ENCODE peak calls at places on chromosomes 3 and 15, in four cellular contexts. One of them, this sample, is unnamed.

GRCh38 chr3:127678611-127679533 is 6.1 kb downstream of the ABTB1 start:
- DNase-seq in SK-N-SH: no peak
- DNase-seq in HepG2: no peak
- DNase-seq in H1: no peak
- DNase-seq in this sample: no peak

GRCh38 chr3:112074616-112075497 is 11.3 kb upstream of the C3orf52 start:
- DNase-seq in HepG2: peak; percentile 82
- DNase-seq in SK-N-SH: no peak
- DNase-seq in H1: no peak
- DNase-seq in this sample: no peak

GRCh38 chr3:141412936-141413354 is 44.6 kb downstream of the ZBTB38 start:
- DNase-seq in SK-N-SH: no peak
- DNase-seq in HepG2: peak; percentile 93
- DNase-seq in H1: no peak
- DNase-seq in this sample: no peak

GRCh38 chr3:27079427-27080105 is 289.6 kb downstream of the NEK10 start:
- DNase-seq in HepG2: no peak
- DNase-seq in H1: no peak
- DNase-seq in SK-N-SH: no peak
- DNase-seq in this sample: no peak

GRCh38 chr3:111695584-111696213 is 100.6 kb upstream of the ZBED2 start:
- DNase-seq in H1: no peak
- DNase-seq in SK-N-SH: no peak
- DNase-seq in HepG2: peak; percentile 15
- DNase-seq in this sample: no peak

GRCh38 chr15:31338879-31339557 is 12.4 kb downstream of the KLF13 start:
- DNase-seq in H1: no peak
- DNase-seq in HepG2: peak; percentile 38
- DNase-seq in SK-N-SH: peak; percentile 64
- DNase-seq in this sample: peak; percentile 75

GRCh38 chr15:51576911-51577500 is 45.6 kb downstream of the DMXL2 start:
- DNase-seq in HepG2: no peak
- DNase-seq in SK-N-SH: no peak
- DNase-seq in H1: no peak
- DNase-seq in this sample: no peak

GRCh38 chr15:60358935-60359672 is 38.7 kb downstream of the ANXA2 start:
- DNase-seq in H1: no peak
- DNase-seq in SK-N-SH: peak; percentile 71
- DNase-seq in HepG2: no peak
- DNase-seq in this sample: no peak

GRCh38 chr3:108590443-108590842 is 921 bp downstream of the DZIP3 start:
- DNase-seq in H1: no peak
- DNase-seq in HepG2: peak; percentile 1
- DNase-seq in SK-N-SH: peak; percentile 2
- DNase-seq in this sample: no peak

GRCh38 chr3:41307065-41307464 is 107.8 kb downstream of the CTNNB1 start:
- DNase-seq in H1: no peak
- DNase-seq in HepG2: no peak
- DNase-seq in SK-N-SH: peak; percentile 30
- DNase-seq in this sample: no peak

GRCh38 chr15:79724804-79725203 is 172.0 kb downstream of the MTHFS start:
- DNase-seq in HepG2: no peak
- DNase-seq in SK-N-SH: no peak
- DNase-seq in H1: no peak
- DNase-seq in this sample: no peak

GRCh38 chr15:79721256-79721655 is 175.6 kb downstream of the MTHFS start:
- DNase-seq in H1: no peak
- DNase-seq in SK-N-SH: no peak
- DNase-seq in HepG2: no peak
- DNase-seq in this sample: no peak

GRCh38 chr15:79728867-79729266 is 167.9 kb downstream of the MTHFS start:
- DNase-seq in H1: no peak
- DNase-seq in HepG2: no peak
- DNase-seq in SK-N-SH: no peak
- DNase-seq in this sample: no peak

DNA sequence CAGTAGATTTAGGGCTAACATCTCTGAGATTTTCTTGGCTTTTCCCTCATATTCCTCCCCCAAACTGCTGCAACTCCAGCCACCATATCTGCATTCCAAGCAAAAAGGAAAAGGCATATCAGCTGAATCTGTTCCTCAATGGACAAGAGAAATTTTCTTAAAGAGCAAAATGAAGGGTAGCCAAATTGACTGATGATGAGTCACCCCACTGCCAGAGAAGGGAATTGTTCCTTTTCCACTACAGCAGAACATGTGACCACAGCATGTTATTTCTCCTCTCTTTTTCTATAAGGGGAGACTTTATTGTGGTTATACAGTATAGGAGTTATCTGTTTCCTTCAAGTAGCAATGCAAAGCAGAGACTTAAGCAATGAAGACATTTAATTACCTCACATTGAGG is 172.5 kb downstream of the MTHFS start:
- DNase-seq in SK-N-SH: no peak
- DNase-seq in HepG2: no peak
- DNase-seq in H1: no peak
- DNase-seq in this sample: no peak
- TF ChIP-seq SIN3A in SK-N-SH: no peak
- TF ChIP-seq SIN3A in HepG2: no peak
- TF ChIP-seq SIN3A in H1: no peak
- TF ChIP-seq SIN3A in this sample: no peak

DNA sequence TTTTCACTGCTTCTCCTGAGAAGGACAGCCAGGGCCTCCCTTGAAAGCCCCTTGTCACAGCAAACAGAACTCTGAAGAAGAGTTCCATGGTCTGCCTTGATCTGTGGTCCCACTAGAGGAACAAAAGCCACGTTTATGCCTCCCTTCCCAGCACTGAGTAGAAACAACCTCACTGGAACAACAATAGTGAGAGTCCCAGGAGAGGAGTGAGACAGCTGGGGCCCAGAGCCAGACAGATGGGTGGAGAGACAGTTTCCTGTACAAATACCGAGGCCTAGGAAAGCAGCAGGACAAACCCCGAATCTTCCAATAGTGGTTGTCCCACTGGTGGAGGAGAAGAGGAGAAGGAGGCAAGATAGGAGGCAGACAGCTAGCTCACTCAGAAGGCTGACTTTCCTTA is 106.1 kb downstream of the WDR76 start:
- DNase-seq in H1: no peak
- DNase-seq in SK-N-SH: no peak
- DNase-seq in HepG2: no peak
- DNase-seq in this sample: no peak
- TF ChIP-seq TCF12 in H1: no peak
- TF ChIP-seq TCF12 in SK-N-SH: no peak
- TF ChIP-seq TCF12 in HepG2: no peak
- TF ChIP-seq TCF12 in this sample: no peak

DNA sequence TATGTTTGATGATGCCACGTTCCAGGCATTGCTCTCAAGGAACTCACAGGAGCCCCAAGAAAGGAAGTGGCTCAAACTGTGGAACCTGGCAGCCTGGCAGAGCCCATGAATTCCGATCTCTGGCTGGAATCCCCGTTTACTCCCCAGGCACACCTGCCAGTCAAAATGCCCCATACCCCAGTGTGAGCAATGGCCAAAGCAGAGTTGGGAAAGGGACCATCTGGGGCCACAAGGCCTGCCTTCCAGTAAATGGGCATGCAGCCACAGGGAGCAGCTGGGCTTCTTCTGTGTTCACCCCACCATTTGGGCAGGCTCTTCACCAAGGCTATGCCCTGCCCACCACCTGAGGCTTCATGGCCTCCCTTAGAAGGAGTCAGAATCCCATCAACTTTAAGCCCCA is 257.0 kb upstream of the GOLGA6L4 start:
- DNase-seq in HepG2: no peak
- DNase-seq in H1: no peak
- DNase-seq in SK-N-SH: no peak
- DNase-seq in this sample: no peak
- TF ChIP-seq SIN3A in HepG2: no peak
- TF ChIP-seq SIN3A in H1: no peak
- TF ChIP-seq SIN3A in SK-N-SH: no peak
- TF ChIP-seq SIN3A in this sample: no peak

GRCh38 chr3:3683261-3683660 is 116.0 kb upstream of the LRRN1 start:
- DNase-seq in HepG2: no peak
- DNase-seq in H1: no peak
- DNase-seq in SK-N-SH: no peak
- DNase-seq in this sample: no peak
- TF ChIP-seq TCF12 in HepG2: no peak
- TF ChIP-seq TCF12 in H1: no peak
- TF ChIP-seq TCF12 in SK-N-SH: no peak
- TF ChIP-seq TCF12 in this sample: no peak

DNA sequence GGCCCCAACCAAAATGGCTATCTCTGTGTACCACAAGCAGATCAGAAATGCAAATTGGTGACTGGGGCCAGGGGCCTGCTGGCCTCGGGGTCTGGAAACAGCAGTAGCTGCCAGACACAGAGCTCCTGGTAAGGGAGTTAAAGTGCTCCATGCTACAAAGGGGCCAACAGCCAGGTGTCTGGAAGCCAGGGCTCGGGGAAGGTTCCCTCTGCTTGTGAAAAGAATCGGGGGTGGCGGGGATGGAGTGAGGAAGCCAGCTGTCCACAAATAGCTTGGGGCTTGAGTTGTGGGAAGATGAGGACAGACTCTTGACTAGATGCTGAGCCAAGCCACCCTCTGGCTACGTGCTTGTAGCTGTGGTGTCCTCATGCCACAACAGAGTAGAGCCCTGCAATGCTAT is 39.3 kb downstream of the CHRD start:
- DNase-seq in H1: no peak
- DNase-seq in SK-N-SH: no peak
- DNase-seq in HepG2: no peak
- DNase-seq in this sample: no peak
- TF ChIP-seq SIN3A in H1: no peak
- TF ChIP-seq SIN3A in SK-N-SH: no peak
- TF ChIP-seq SIN3A in HepG2: no peak
- TF ChIP-seq SIN3A in this sample: no peak

DNA sequence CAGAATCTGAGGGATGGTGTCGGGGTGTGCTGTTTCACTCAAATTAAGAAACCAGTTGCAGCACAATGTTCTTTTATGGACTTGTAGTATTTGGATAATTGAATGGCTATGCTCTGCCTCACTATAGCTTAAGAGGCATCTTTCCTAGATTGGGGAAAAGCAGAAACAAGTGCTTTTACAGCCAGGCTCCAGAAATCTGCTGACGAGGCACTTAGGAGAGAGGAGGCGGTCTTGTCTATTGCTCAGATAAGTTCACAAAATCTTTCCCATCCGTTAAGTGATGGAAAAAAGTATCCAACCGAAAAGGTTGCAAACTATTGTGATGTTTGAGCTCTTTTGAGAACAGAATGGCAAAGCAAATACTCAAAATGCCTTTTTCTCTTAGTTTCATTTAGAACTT is 336.1 kb upstream of the RARB start:
- DNase-seq in SK-N-SH: no peak
- DNase-seq in H1: no peak
- DNase-seq in HepG2: no peak
- DNase-seq in this sample: no peak
- TF ChIP-seq TCF12 in SK-N-SH: no peak
- TF ChIP-seq TCF12 in H1: no peak
- TF ChIP-seq TCF12 in HepG2: no peak
- TF ChIP-seq TCF12 in this sample: no peak

DNA sequence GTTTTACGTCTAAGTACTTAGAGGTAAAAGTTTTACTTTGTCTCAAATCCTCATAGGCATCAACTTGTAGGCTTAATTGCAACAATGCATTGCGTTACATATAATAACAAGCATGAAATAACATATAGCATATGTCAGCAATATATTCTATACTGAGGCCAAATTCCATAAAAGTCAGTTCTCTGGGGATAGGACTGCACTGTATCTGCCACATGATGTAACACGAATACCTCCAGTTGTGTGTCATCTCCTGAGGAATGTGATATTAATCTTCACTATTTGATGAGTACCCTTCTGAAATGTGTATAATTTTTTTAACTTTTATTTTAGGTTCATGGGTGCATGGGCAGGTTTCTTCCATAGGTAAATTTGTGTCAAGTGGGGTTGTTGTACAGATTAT is 126.4 kb downstream of the IMPG2 start:
- DNase-seq in H1: no peak
- DNase-seq in HepG2: no peak
- DNase-seq in SK-N-SH: no peak
- DNase-seq in this sample: no peak
- TF ChIP-seq SIN3A in H1: no peak
- TF ChIP-seq SIN3A in HepG2: no peak
- TF ChIP-seq SIN3A in SK-N-SH: no peak
- TF ChIP-seq SIN3A in this sample: no peak

GRCh38 chr3:86986666-86987420 is 4.1 kb downstream of the VGLL3 start:
- DNase-seq in HepG2: no peak
- DNase-seq in SK-N-SH: no peak
- DNase-seq in H1: no peak
- DNase-seq in this sample: no peak
- TF ChIP-seq TCF12 in HepG2: no peak
- TF ChIP-seq TCF12 in SK-N-SH: no peak
- TF ChIP-seq TCF12 in H1: no peak
- TF ChIP-seq TCF12 in this sample: no peak

DNA sequence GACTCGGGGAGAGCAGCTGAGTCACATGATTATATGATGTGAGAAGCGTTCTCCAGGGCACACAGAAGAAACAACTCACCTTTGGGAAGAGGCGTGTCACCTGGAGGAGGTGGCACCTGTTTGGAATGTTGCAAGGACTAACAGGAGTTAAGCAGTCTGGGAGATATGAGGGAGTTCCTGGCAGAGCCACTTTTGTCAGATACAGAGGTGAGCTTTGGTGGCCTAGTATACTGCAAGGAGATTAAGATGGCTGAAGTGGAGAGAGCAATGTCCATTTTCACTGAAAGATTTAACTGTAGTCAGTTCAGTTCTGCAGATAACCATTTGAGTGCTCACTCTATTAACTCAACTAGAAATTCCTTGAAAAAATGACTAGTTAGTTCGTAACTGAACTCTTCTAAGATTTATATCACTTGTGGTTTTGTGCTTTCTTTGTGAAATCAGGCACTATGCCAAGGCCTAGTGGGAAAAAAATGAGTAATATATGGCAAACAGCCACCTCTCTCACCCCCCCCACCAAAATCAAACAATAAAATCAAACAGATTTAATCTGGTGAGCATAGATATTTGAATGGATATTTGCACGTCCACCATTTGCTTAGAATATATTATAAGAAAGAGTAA is 61.3 kb downstream of the CRYBG3 start:
- DNase-seq in SK-N-SH: no peak
- DNase-seq in HepG2: no peak
- DNase-seq in H1: no peak
- DNase-seq in this sample: no peak
- TF ChIP-seq SIN3A in SK-N-SH: no peak
- TF ChIP-seq SIN3A in HepG2: no peak
- TF ChIP-seq SIN3A in H1: no peak
- TF ChIP-seq SIN3A in this sample: no peak

GRCh38 chr3:125141596-125142417 is 70.7 kb downstream of the SLC12A8 start:
- DNase-seq in H1: no peak
- DNase-seq in HepG2: no peak
- DNase-seq in SK-N-SH: peak; percentile 77
- DNase-seq in this sample: no peak
- TF ChIP-seq TCF12 in H1: no peak
- TF ChIP-seq TCF12 in HepG2: no peak
- TF ChIP-seq TCF12 in SK-N-SH: no peak
- TF ChIP-seq TCF12 in this sample: peak; percentile 78